ENCODE peak calls at places on chromosomes 2 and 18, in five cellular contexts. H is neural progenitor cell, X is H1, R is fibroblast of lung, J is K562. I is an unnamed sample.

GRCh38 chr18:49628119-49628518 is 66.3 kb downstream of the LIPG start:
- DNase-seq in J (no peak), R (no peak), X (no peak), H (no peak), I (no peak)

GRCh38 chr2:13660231-13660630 is 943.5 kb downstream of the TRIB2 start:
- DNase-seq in R (no peak), X (no peak), H (no peak), J (no peak), I (no peak)

GRCh38 chr2:65991332-65991731 is 443.6 kb upstream of the MEIS1 start:
- DNase-seq in J (no peak), X (no peak), H (no peak), R (no peak), I (no peak)

GRCh38 chr2:26911911-26912861 is 58.3 kb upstream of the MAPRE3 start:
- DNase-seq in H (peak), R (peak), J (no peak), X (no peak), I (no peak)

GRCh38 chr18:24491882-24492281 is 31.4 kb downstream of the HRH4 start:
- DNase-seq in R (no peak), H (no peak), J (no peak), X (no peak), I (no peak)

GRCh38 chr2:238104521-238105311 is 4.6 kb downstream of the ESPNL start:
- DNase-seq in R (no peak), H (no peak), J (no peak), X (no peak), I (peak)

GRCh38 chr2:34401186-34401585 is 802.1 kb upstream of the FAM98A start:
- DNase-seq in J (no peak), X (no peak), H (no peak), R (peak), I (no peak)

GRCh38 chr2:12587729-12588522 is 128.8 kb upstream of the TRIB2 start:
- DNase-seq in R (peak), H (no peak), X (no peak), J (no peak), I (peak)

GRCh38 chr18:26489191-26489590 is 59.2 kb downstream of the KCTD1 start:
- DNase-seq in X (no peak), H (no peak), J (no peak), R (no peak), I (no peak)

GRCh38 chr2:176139170-176139611 is 9.7 kb downstream of the HOXD8 start:
- DNase-seq in X (no peak), J (no peak), H (no peak), R (no peak), I (peak)

GRCh38 chr2:174259981-174260380 is 11.6 kb upstream of the OLA1 start:
- DNase-seq in H (no peak), R (peak), X (no peak), J (no peak), I (peak)

GRCh38 chr2:190792956-190793888 is 87.4 kb upstream of the GLS start:
- DNase-seq in H (no peak), J (no peak), X (no peak), R (peak), I (no peak)

GRCh38 chr2:149611100-149611820 is 23.7 kb upstream of the MMADHC start:
- DNase-seq in R (no peak), X (no peak), J (no peak), H (peak), I (no peak)

GRCh38 chr2:1572638-1573037 is 159.4 kb downstream of the TPO start:
- DNase-seq in R (peak), H (no peak), J (no peak), X (no peak), I (peak)

GRCh38 chr2:8378016-8378810 is 303.6 kb upstream of the ID2 start:
- DNase-seq in H (no peak), X (no peak), R (no peak), J (no peak), I (no peak)

GRCh38 chr18:23231340-23232021 is 96.2 kb downstream of the CABLES1 start:
- DNase-seq in H (no peak), X (no peak), J (no peak), R (peak), I (peak)
- H2AFZ ChIP-seq in H (no peak), X (no peak), J (peak), R (no peak), I (no peak)

DNA sequence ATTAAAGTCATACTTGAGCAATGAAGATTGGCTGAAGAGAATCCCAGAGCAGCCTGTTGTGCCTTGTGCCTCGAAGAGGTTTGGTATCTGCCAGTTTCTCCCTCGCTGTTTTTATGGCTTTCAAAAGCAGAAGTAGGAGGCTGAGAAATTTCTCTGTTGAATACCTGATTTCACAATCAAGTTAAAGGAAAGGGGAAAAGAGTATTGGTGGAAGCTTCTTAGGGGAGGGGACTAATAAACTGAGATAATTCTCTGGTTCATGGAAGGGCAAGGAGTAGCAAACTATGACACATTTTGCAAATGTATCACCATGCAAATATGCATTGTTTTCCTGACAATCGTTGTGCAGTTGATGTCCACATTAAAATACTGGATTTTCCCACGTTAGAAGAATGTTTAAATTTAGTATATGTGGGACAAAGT is at the start of gene IL1B:
- DNase-seq in X (no peak), J (no peak), R (peak), H (no peak), I (peak)
- H2AFZ ChIP-seq in X (no peak), J (no peak), R (no peak), H (no peak), I (peak)

GRCh38 chr2:100742884-100743283 is 77.1 kb upstream of the NPAS2 start:
- DNase-seq in J (no peak), R (peak), X (no peak), H (no peak), I (peak)
- H2AFZ ChIP-seq in J (no peak), R (no peak), X (no peak), H (no peak), I (no peak)

DNA sequence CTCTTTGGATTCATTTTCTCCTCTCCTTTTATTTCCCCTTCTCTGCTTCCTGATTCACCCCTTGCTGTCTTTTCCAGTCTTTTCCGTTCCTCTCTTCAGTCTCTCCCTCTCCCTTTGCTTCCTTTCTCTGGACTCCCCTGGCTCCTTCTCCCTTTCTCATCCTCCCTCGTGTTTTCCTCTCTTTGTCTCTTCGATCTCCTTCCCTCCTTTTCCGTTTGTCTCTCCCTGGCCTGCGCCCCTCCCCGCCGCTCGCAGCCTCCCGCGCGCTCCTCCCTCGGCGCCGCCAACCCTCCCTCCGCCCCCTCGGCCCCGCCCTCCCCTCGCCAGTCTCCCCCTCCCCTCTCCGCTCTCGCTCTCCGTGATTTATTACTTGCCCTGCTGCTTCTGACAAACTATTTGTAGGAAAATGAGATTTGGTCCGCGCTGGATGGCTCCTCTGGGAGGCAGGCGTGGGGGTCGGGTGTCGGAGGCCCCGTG is 46.0 kb upstream of the PAX8 start:
- DNase-seq in H (peak), J (peak), R (peak), X (peak), I (peak)
- H2AFZ ChIP-seq in H (peak), J (peak), R (peak), X (peak), I (peak)

GRCh38 chr18:58631301-58631700 is 2.4 kb upstream of the ALPK2 start:
- DNase-seq in H (no peak), R (no peak), J (no peak), X (no peak), I (no peak)
- H2AFZ ChIP-seq in H (no peak), R (no peak), J (no peak), X (peak), I (no peak)

GRCh38 chr2:68764041-68764780 is 29.6 kb downstream of the ARHGAP25 start:
- DNase-seq in R (peak), J (no peak), X (no peak), H (no peak), I (no peak)
- H2AFZ ChIP-seq in R (peak), J (peak), X (peak), H (no peak), I (peak)

I was measured in osteoblast.